ENCODE peak calls at places on chromosomes 16 and 17, in five cellular contexts. One of them, this sample, is unnamed.

GRCh38 chr16:59848314-59848713 is 1114.2 kb upstream of the GOT2 start:
- DNase-seq in OCI-LY7: no peak
- DNase-seq in GM23248: no peak
- DNase-seq in neural progenitor cell: no peak
- DNase-seq in MM.1S: no peak
- DNase-seq in this sample: peak; percentile 13

GRCh38 chr17:57675988-57676387 is 69.1 kb downstream of the CCDC182 start:
- DNase-seq in neural progenitor cell: no peak
- DNase-seq in MM.1S: no peak
- DNase-seq in GM23248: no peak
- DNase-seq in OCI-LY7: no peak
- DNase-seq in this sample: no peak

GRCh38 chr17:48791128-48792032 is 25.6 kb downstream of the TTLL6 start:
- DNase-seq in neural progenitor cell: peak; percentile 90
- DNase-seq in OCI-LY7: peak; percentile 21
- DNase-seq in MM.1S: peak; percentile 34
- DNase-seq in GM23248: peak; percentile 88
- DNase-seq in this sample: peak; percentile 91

GRCh38 chr16:67942200-67942509 is 1.8 kb downstream of the LCAT start:
- DNase-seq in MM.1S: peak; percentile 26
- DNase-seq in neural progenitor cell: peak; percentile 73
- DNase-seq in OCI-LY7: peak; percentile 62
- DNase-seq in GM23248: peak; percentile 60
- DNase-seq in this sample: peak; percentile 55

GRCh38 chr17:49216953-49217650 is 6.6 kb downstream of the ABI3 start:
- DNase-seq in OCI-LY7: no peak
- DNase-seq in MM.1S: no peak
- DNase-seq in neural progenitor cell: no peak
- DNase-seq in GM23248: no peak
- DNase-seq in this sample: no peak

GRCh38 chr16:75203667-75204409 is 3.1 kb downstream of the CTRB2 start:
- DNase-seq in neural progenitor cell: no peak
- DNase-seq in GM23248: no peak
- DNase-seq in OCI-LY7: no peak
- DNase-seq in MM.1S: no peak
- DNase-seq in this sample: no peak

GRCh38 chr16:86507173-86508027 is 2.9 kb upstream of the FOXF1 start:
- DNase-seq in OCI-LY7: no peak
- DNase-seq in GM23248: no peak
- DNase-seq in MM.1S: no peak
- DNase-seq in neural progenitor cell: no peak
- DNase-seq in this sample: no peak

GRCh38 chr17:57533684-57534305 is 211.3 kb downstream of the CCDC182 start:
- DNase-seq in MM.1S: no peak
- DNase-seq in neural progenitor cell: no peak
- DNase-seq in GM23248: no peak
- DNase-seq in OCI-LY7: no peak
- DNase-seq in this sample: no peak

GRCh38 chr16:67284699-67285646 is 5.6 kb downstream of the PLEKHG4 start:
- DNase-seq in MM.1S: no peak
- DNase-seq in GM23248: peak; percentile 32
- DNase-seq in neural progenitor cell: peak; percentile 82
- DNase-seq in OCI-LY7: no peak
- DNase-seq in this sample: peak; percentile 66

GRCh38 chr17:72466199-72466598 is 345.4 kb downstream of the SOX9 start:
- DNase-seq in OCI-LY7: no peak
- DNase-seq in GM23248: peak; percentile 62
- DNase-seq in MM.1S: peak; percentile 60
- DNase-seq in neural progenitor cell: no peak
- DNase-seq in this sample: peak; percentile 86

GRCh38 chr17:49996495-49997255 is 1.7 kb upstream of the DLX3 start:
- DNase-seq in MM.1S: peak; percentile 34
- DNase-seq in neural progenitor cell: peak; percentile 82
- DNase-seq in GM23248: peak; percentile 73
- DNase-seq in OCI-LY7: peak; percentile 53
- DNase-seq in this sample: peak; percentile 73

GRCh38 chr16:90001761-90002503 is 17.3 kb downstream of the DBNDD1 start:
- DNase-seq in MM.1S: no peak
- DNase-seq in neural progenitor cell: no peak
- DNase-seq in GM23248: no peak
- DNase-seq in OCI-LY7: no peak
- DNase-seq in this sample: no peak

GRCh38 chr17:27612160-27612767 is 18.7 kb upstream of the LGALS9 start:
- DNase-seq in neural progenitor cell: no peak
- DNase-seq in MM.1S: peak; percentile 15
- DNase-seq in GM23248: peak; percentile 20
- DNase-seq in OCI-LY7: no peak
- DNase-seq in this sample: no peak

GRCh38 chr16:379961-380836 is 1.6 kb downstream of the PGAP6 start:
- DNase-seq in GM23248: no peak
- DNase-seq in neural progenitor cell: no peak
- DNase-seq in MM.1S: no peak
- DNase-seq in OCI-LY7: no peak
- DNase-seq in this sample: no peak

GRCh38 chr17:49388290-49388640 is 26.2 kb upstream of the ZNF652 start:
- DNase-seq in MM.1S: peak; percentile 87
- DNase-seq in neural progenitor cell: no peak
- DNase-seq in OCI-LY7: peak; percentile 71
- DNase-seq in GM23248: no peak
- DNase-seq in this sample: no peak

GRCh38 chr17:15377200-15377599 is 35.8 kb upstream of the TEKT3 start:
- DNase-seq in MM.1S: no peak
- DNase-seq in neural progenitor cell: no peak
- DNase-seq in GM23248: peak; percentile 96
- DNase-seq in OCI-LY7: no peak
- DNase-seq in this sample: peak; percentile 31

GRCh38 chr16:12096162-12096781 is 119.7 kb downstream of the SNX29 start:
- DNase-seq in neural progenitor cell: no peak
- DNase-seq in GM23248: peak; percentile 78
- DNase-seq in OCI-LY7: no peak
- DNase-seq in MM.1S: no peak
- DNase-seq in this sample: no peak

GRCh38 chr17:42247734-42248133 is 28.5 kb downstream of the STAT5B start:
- DNase-seq in MM.1S: no peak
- DNase-seq in neural progenitor cell: no peak
- DNase-seq in GM23248: peak; percentile 82
- DNase-seq in OCI-LY7: no peak
- DNase-seq in this sample: peak; percentile 35

GRCh38 chr16:65876200-65876498 is 490.3 kb upstream of the CDH5 start:
- DNase-seq in MM.1S: no peak
- DNase-seq in OCI-LY7: no peak
- DNase-seq in GM23248: peak; percentile 84
- DNase-seq in neural progenitor cell: no peak
- DNase-seq in this sample: no peak

GRCh38 chr16:67388591-67388990 is 4.7 kb downstream of the TPPP3 start:
- DNase-seq in MM.1S: no peak
- DNase-seq in GM23248: no peak
- DNase-seq in neural progenitor cell: no peak
- DNase-seq in OCI-LY7: no peak
- DNase-seq in this sample: no peak

GRCh38 chr16:11161974-11162373 is 94.0 kb downstream of the SOCS1 start:
- DNase-seq in GM23248: peak; percentile 28
- DNase-seq in OCI-LY7: no peak
- DNase-seq in neural progenitor cell: no peak
- DNase-seq in MM.1S: no peak
- DNase-seq in this sample: no peak

GRCh38 chr16:61014869-61015268 is 1021.4 kb downstream of the CDH8 start:
- DNase-seq in OCI-LY7: peak; percentile 11
- DNase-seq in neural progenitor cell: no peak
- DNase-seq in GM23248: no peak
- DNase-seq in MM.1S: no peak
- DNase-seq in this sample: no peak

GRCh38 chr16:4850211-4850610 is 2.9 kb downstream of the UBN1 start:
- DNase-seq in MM.1S: no peak
- DNase-seq in OCI-LY7: no peak
- DNase-seq in neural progenitor cell: no peak
- DNase-seq in GM23248: peak; percentile 27
- DNase-seq in this sample: no peak

GRCh38 chr17:14745122-14745521 is 444.2 kb downstream of the HS3ST3B1 start:
- DNase-seq in MM.1S: no peak
- DNase-seq in OCI-LY7: no peak
- DNase-seq in GM23248: peak; percentile 73
- DNase-seq in neural progenitor cell: no peak
- DNase-seq in this sample: no peak

GRCh38 chr17:28225271-28225670 is 93.7 kb upstream of the TMEM97 start:
- DNase-seq in neural progenitor cell: no peak
- DNase-seq in OCI-LY7: no peak
- DNase-seq in MM.1S: no peak
- DNase-seq in GM23248: no peak
- DNase-seq in this sample: no peak

GRCh38 chr16:27927266-27927901 is 136.1 kb downstream of the GSG1L start:
- DNase-seq in neural progenitor cell: no peak
- DNase-seq in OCI-LY7: no peak
- DNase-seq in GM23248: no peak
- DNase-seq in MM.1S: no peak
- DNase-seq in this sample: no peak

GRCh38 chr16:78244131-78244899 is 144.9 kb downstream of the WWOX start:
- DNase-seq in MM.1S: no peak
- DNase-seq in neural progenitor cell: peak; percentile 24
- DNase-seq in OCI-LY7: no peak
- DNase-seq in GM23248: no peak
- DNase-seq in this sample: peak; percentile 79

GRCh38 chr17:80177986-80178590 is 8.3 kb downstream of the CARD14 start:
- DNase-seq in OCI-LY7: no peak
- DNase-seq in neural progenitor cell: no peak
- DNase-seq in MM.1S: no peak
- DNase-seq in GM23248: no peak
- DNase-seq in this sample: no peak

GRCh38 chr17:38674013-38674748 is 576 bp downstream of the EPOP start:
- DNase-seq in GM23248: peak; percentile 59
- DNase-seq in MM.1S: peak; percentile 29
- DNase-seq in neural progenitor cell: peak; percentile 65
- DNase-seq in OCI-LY7: peak; percentile 56
- DNase-seq in this sample: peak; percentile 48

GRCh38 chr17:72972263-72972951 is 120.1 kb downstream of the SLC39A11 start:
- DNase-seq in OCI-LY7: no peak
- DNase-seq in MM.1S: no peak
- DNase-seq in GM23248: no peak
- DNase-seq in neural progenitor cell: no peak
- DNase-seq in this sample: no peak

DNA sequence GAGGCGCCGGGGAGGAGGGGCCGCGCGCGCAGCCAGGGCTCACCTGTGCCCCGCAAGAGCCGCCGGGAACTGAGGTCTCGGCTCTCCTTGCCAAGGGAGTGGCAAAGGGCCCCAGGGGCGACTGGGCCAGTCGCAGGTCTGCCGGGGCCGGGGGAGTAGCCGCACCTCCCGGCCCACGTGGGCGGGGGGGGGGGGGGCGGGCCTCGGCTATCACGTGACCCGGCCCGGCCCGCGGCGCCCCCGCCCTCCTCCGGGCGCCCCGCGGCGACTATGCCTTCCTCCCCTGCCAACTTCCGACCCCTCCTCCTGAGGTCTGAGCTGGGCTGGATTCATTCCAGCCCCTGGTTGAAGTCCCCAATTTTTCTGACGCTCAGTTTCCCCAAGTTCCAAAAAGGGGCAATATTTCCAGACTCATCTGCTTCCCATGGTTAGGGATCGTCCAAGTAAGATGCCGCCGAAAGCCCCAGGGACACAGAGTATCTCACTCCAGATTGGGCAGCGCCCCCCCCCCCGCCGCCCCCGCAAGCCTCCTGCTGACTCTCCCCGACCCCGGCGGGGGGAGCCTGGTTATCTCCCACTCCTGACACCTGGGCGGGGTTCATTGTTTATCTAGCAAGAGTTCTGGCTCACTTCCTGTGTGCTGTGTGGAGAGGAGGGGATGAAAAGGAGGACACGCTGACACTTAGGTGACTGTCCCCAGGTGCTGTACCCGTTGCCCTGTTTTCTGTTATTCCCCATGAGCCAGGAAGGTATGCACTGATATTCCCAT is at the start of gene TMC6:
- DNase-seq in MM.1S: peak; percentile 91
- DNase-seq in OCI-LY7: peak; percentile 86
- DNase-seq in GM23248: no peak
- DNase-seq in neural progenitor cell: peak; percentile 74
- DNase-seq in this sample: peak; percentile 81
- TF ChIP-seq EZH2phosphoT487 in MM.1S: no peak
- TF ChIP-seq EZH2phosphoT487 in OCI-LY7: no peak
- TF ChIP-seq EZH2phosphoT487 in GM23248: no peak
- TF ChIP-seq EZH2phosphoT487 in neural progenitor cell: no peak
- TF ChIP-seq EZH2phosphoT487 in this sample: no peak

GRCh38 chr16:19804538-19805323 is 79.9 kb downstream of the GPRC5B start:
- DNase-seq in GM23248: no peak
- DNase-seq in neural progenitor cell: peak; percentile 25
- DNase-seq in OCI-LY7: peak; percentile 47
- DNase-seq in MM.1S: no peak
- DNase-seq in this sample: no peak
- TF ChIP-seq EZH2phosphoT487 in GM23248: no peak
- TF ChIP-seq EZH2phosphoT487 in neural progenitor cell: no peak
- TF ChIP-seq EZH2phosphoT487 in OCI-LY7: no peak
- TF ChIP-seq EZH2phosphoT487 in MM.1S: no peak
- TF ChIP-seq EZH2phosphoT487 in this sample: no peak

DNA sequence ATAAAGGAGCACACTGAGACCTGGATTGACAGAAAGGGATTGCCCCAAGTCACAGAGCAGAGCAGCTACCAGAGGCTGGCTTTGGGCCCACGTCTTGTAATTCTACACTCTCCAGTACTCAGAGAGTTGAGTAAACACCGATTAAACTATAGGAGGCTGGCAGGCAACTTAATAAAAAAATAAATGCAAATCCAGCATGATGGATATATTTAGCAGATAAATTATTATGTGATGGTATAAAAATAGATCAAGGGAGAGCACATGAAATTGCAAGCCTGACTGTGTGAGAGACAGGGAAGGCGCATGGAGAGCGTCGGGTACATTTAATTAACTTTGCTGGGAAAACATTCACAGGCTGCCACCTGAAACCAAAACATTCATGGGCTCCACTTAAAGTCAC is 87.7 kb upstream of the CCL2 start:
- DNase-seq in MM.1S: no peak
- DNase-seq in OCI-LY7: no peak
- DNase-seq in neural progenitor cell: no peak
- DNase-seq in GM23248: no peak
- DNase-seq in this sample: no peak
- TF ChIP-seq EZH2phosphoT487 in MM.1S: no peak
- TF ChIP-seq EZH2phosphoT487 in OCI-LY7: no peak
- TF ChIP-seq EZH2phosphoT487 in neural progenitor cell: no peak
- TF ChIP-seq EZH2phosphoT487 in GM23248: no peak
- TF ChIP-seq EZH2phosphoT487 in this sample: no peak

GRCh38 chr16:22183901-22184614 is 21.8 kb downstream of the SDR42E2 start:
- DNase-seq in MM.1S: peak; percentile 62
- DNase-seq in OCI-LY7: peak; percentile 55
- DNase-seq in GM23248: no peak
- DNase-seq in neural progenitor cell: peak; percentile 53
- DNase-seq in this sample: no peak
- TF ChIP-seq EZH2phosphoT487 in MM.1S: no peak
- TF ChIP-seq EZH2phosphoT487 in OCI-LY7: no peak
- TF ChIP-seq EZH2phosphoT487 in GM23248: no peak
- TF ChIP-seq EZH2phosphoT487 in neural progenitor cell: no peak
- TF ChIP-seq EZH2phosphoT487 in this sample: no peak

DNA sequence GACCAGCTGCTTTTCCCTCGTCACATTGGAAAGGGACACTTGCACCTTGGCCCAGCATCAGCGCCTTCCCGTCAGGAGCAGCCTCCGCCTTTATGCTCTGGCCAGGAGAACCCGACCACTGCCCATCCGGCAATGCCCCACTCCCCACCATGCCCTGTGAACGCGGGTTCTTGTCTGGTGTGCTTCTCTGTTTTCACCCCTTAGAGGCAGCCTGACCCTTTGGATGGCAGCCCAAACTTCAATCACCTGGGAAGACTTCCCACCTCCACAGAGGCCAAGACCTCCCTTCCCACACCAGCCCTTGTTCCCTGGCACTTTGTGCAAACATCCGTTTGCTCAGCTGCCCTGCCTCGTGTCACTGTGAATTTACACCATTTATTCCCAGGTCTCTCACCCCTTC is 87.0 kb downstream of the DNAH17 start:
- DNase-seq in GM23248: no peak
- DNase-seq in MM.1S: no peak
- DNase-seq in OCI-LY7: no peak
- DNase-seq in neural progenitor cell: no peak
- DNase-seq in this sample: no peak
- TF ChIP-seq EZH2phosphoT487 in GM23248: no peak
- TF ChIP-seq EZH2phosphoT487 in MM.1S: no peak
- TF ChIP-seq EZH2phosphoT487 in OCI-LY7: no peak
- TF ChIP-seq EZH2phosphoT487 in neural progenitor cell: no peak
- TF ChIP-seq EZH2phosphoT487 in this sample: no peak